ENCODE peak calls at places on chromosomes 11 and 22, in seven cellular contexts. N is transverse colon, K is psoas muscle, R is epithelial cell of proximal tubule, M is adrenal gland, H is kidney epithelial cell, I is cardiac muscle cell. C is an unnamed sample.

GRCh38 chr11:609355-609811 is 6.4 kb downstream of the IRF7 start:
- DNase-seq in N (no peak), K (no peak), R (no peak), M (no peak), H (no peak), I (no peak), C (no peak)

GRCh38 chr11:126862664-126863247 is 137.8 kb downstream of the KIRREL3 start:
- DNase-seq in N (no peak), K (no peak), R (no peak), M (no peak), H (no peak), I (peak), C (no peak)

GRCh38 chr11:17229481-17230152 is 21.8 kb upstream of the PIK3C2A start:
- DNase-seq in N (no peak), K (no peak), R (no peak), M (no peak), H (no peak), I (no peak), C (peak)

GRCh38 chr11:33172996-33173395 is 11.7 kb upstream of the CSTF3 start:
- DNase-seq in N (no peak), K (peak), R (no peak), M (peak), H (no peak), I (peak), C (peak)

GRCh38 chr11:97995874-97996273 is 1024.9 kb upstream of the CNTN5 start:
- DNase-seq in N (no peak), K (no peak), R (no peak), M (no peak), H (no peak), I (no peak), C (no peak)

GRCh38 chr11:78649361-78650215 is 74.9 kb upstream of the NARS2 start:
- DNase-seq in N (no peak), K (no peak), R (no peak), M (no peak), H (no peak), I (no peak), C (no peak)

GRCh38 chr11:56855217-56855616 is 106.7 kb upstream of the OR9G4 start:
- DNase-seq in N (peak), K (no peak), R (no peak), M (no peak), H (no peak), I (no peak), C (no peak)

GRCh38 chr11:130512662-130513061 is 64.2 kb downstream of the ADAMTS15 start:
- DNase-seq in N (no peak), K (no peak), R (no peak), M (no peak), H (no peak), I (no peak), C (no peak)

GRCh38 chr22:47093720-47094119 is 331.3 kb downstream of the TBC1D22A start:
- DNase-seq in N (no peak), K (no peak), R (no peak), M (no peak), H (no peak), I (no peak), C (no peak)

GRCh38 chr11:1691878-1692707 is 4.9 kb upstream of the KRTAP5-6 start:
- DNase-seq in N (no peak), K (no peak), R (no peak), M (no peak), H (no peak), I (no peak), C (no peak)

GRCh38 chr11:122317337-122317736 is 201.3 kb upstream of the BLID start:
- DNase-seq in N (no peak), K (no peak), R (no peak), M (peak), H (no peak), I (no peak), C (peak)

GRCh38 chr11:492416-493226 is 14.4 kb downstream of the RNH1 start:
- DNase-seq in N (no peak), K (peak), R (no peak), M (no peak), H (peak), I (no peak), C (peak)

GRCh38 chr11:106137061-106137460 is 59.6 kb downstream of the AASDHPPT start:
- DNase-seq in N (no peak), K (no peak), R (no peak), M (no peak), H (no peak), I (no peak), C (peak)

GRCh38 chr11:102912482-102912830 is 37.7 kb upstream of the MMP12 start:
- DNase-seq in N (no peak), K (no peak), R (no peak), M (no peak), H (no peak), I (no peak), C (no peak)

GRCh38 chr22:46107089-46107664 is 43.1 kb upstream of the PPARA start:
- DNase-seq in N (peak), K (peak), R (no peak), M (peak), H (no peak), I (no peak), C (peak)

GRCh38 chr11:90204832-90205646 is 17.8 kb downstream of the CHORDC1 start:
- DNase-seq in N (no peak), K (no peak), R (no peak), M (peak), H (no peak), I (peak), C (peak)

GRCh38 chr11:67117667-67118058 is 1.4 kb upstream of the KDM2A start:
- DNase-seq in N (peak), K (peak), R (no peak), M (peak), H (no peak), I (no peak), C (peak)

GRCh38 chr22:19052941-19053551 is 69.2 kb downstream of the DGCR2 start:
- DNase-seq in N (no peak), K (no peak), R (no peak), M (no peak), H (no peak), I (no peak), C (no peak)

GRCh38 chr11:104650234-104650633 is 248.0 kb downstream of the CASP12 start:
- DNase-seq in N (no peak), K (no peak), R (no peak), M (no peak), H (no peak), I (no peak), C (no peak)

GRCh38 chr22:19524170-19525115 is at the start of gene CLDN5:
- DNase-seq in N (no peak), K (peak), R (no peak), M (peak), H (no peak), I (peak), C (peak)

GRCh38 chr22:41009222-41009948 is 58.2 kb downstream of the RBX1 start:
- DNase-seq in N (no peak), K (no peak), R (no peak), M (no peak), H (no peak), I (no peak), C (peak)

GRCh38 chr11:57311109-57311936 is 13.4 kb downstream of the TNKS1BP1 start:
- DNase-seq in N (peak), K (peak), R (peak), M (peak), H (peak), I (peak), C (peak)

GRCh38 chr11:69890476-69890875 is 71.3 kb upstream of the FGF3 start:
- DNase-seq in N (no peak), K (no peak), R (no peak), M (no peak), H (no peak), I (no peak), C (no peak)

GRCh38 chr11:79956061-79956460 is 515.2 kb upstream of the TENM4 start:
- DNase-seq in N (no peak), K (no peak), R (no peak), M (no peak), H (no peak), I (no peak), C (no peak)

GRCh38 chr11:34788642-34789041 is 127.5 kb downstream of the APIP start:
- DNase-seq in N (no peak), K (no peak), R (no peak), M (no peak), H (no peak), I (no peak), C (no peak)

GRCh38 chr22:41092847-41093371 is 517 bp downstream of the EP300 start:
- DNase-seq in N (peak), K (peak), R (no peak), M (peak), H (no peak), I (peak), C (peak)

GRCh38 chr11:28822596-28822995 is 714.4 kb downstream of the METTL15 start:
- DNase-seq in N (no peak), K (no peak), R (no peak), M (no peak), H (no peak), I (no peak), C (no peak)

GRCh38 chr22:40709752-40710413 is 30.6 kb downstream of the MCHR1 start:
- DNase-seq in N (peak), K (no peak), R (no peak), M (peak), H (no peak), I (no peak), C (no peak)

GRCh38 chr11:61966673-61967176 is 709 bp downstream of the FTH1 start:
- DNase-seq in N (no peak), K (no peak), R (no peak), M (peak), H (no peak), I (peak), C (no peak)

GRCh38 chr11:45093761-45094455 is 52.5 kb upstream of the PRDM11 start:
- DNase-seq in N (no peak), K (no peak), R (no peak), M (no peak), H (no peak), I (no peak), C (no peak)

GRCh38 chr11:102194257-102194656 is 84.0 kb downstream of the YAP1 start:
- DNase-seq in N (no peak), K (no peak), R (no peak), M (no peak), H (no peak), I (no peak), C (no peak)

GRCh38 chr11:33065445-33066178 is 26.2 kb downstream of the TCP11L1 start:
- DNase-seq in N (peak), K (peak), R (no peak), M (peak), H (peak), I (peak), C (peak)

GRCh38 chr11:130431806-130432205 is 3.4 kb upstream of the ADAMTS8 start:
- DNase-seq in N (no peak), K (no peak), R (no peak), M (no peak), H (no peak), I (no peak), C (no peak)

GRCh38 chr11:68436985-68437926 is 23.3 kb upstream of the PPP6R3 start:
- DNase-seq in N (no peak), K (no peak), R (no peak), M (peak), H (no peak), I (no peak), C (peak)

GRCh38 chr22:34437140-34437539 is 516.9 kb upstream of the LARGE1 start:
- DNase-seq in N (no peak), K (no peak), R (no peak), M (no peak), H (no peak), I (no peak), C (no peak)

GRCh38 chr11:19328586-19329311 is 88.0 kb upstream of the E2F8 start:
- DNase-seq in N (no peak), K (no peak), R (no peak), M (no peak), H (no peak), I (no peak), C (no peak)

GRCh38 chr11:19329910-19330309 is 89.2 kb upstream of the E2F8 start:
- DNase-seq in N (no peak), K (no peak), R (no peak), M (no peak), H (no peak), I (no peak), C (no peak)

GRCh38 chr11:19323502-19323901 is 82.8 kb upstream of the E2F8 start:
- DNase-seq in N (no peak), K (no peak), R (no peak), M (no peak), H (no peak), I (no peak), C (peak)

GRCh38 chr11:19327280-19327679 is 86.5 kb upstream of the E2F8 start:
- DNase-seq in N (no peak), K (no peak), R (no peak), M (no peak), H (no peak), I (no peak), C (no peak)

DNA sequence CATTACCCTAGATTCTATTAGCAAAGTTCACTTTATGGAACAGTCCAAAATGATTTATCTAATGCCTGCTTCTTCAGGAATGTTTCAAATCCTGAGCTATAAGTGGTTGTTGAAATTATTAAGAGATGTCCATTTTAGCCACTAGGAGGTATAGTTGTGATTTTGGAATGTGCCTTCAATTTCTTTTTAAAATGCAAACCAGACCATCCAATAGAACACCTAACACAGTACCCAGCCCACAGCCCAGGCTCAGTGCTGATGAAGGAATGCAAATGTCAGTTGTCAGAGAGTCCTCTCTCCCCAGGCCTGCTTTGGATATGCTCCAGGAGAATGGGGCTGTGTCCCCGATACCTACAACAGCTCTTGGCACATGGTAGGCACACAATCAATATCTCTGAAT is 85.8 kb upstream of the E2F8 start:
- DNase-seq in N (no peak), K (no peak), R (no peak), M (no peak), H (no peak), I (no peak), C (peak)
- TF ChIP-seq CTCF in N (no peak), K (no peak), R (peak), M (peak), H (no peak), I (peak), C (peak)

DNA sequence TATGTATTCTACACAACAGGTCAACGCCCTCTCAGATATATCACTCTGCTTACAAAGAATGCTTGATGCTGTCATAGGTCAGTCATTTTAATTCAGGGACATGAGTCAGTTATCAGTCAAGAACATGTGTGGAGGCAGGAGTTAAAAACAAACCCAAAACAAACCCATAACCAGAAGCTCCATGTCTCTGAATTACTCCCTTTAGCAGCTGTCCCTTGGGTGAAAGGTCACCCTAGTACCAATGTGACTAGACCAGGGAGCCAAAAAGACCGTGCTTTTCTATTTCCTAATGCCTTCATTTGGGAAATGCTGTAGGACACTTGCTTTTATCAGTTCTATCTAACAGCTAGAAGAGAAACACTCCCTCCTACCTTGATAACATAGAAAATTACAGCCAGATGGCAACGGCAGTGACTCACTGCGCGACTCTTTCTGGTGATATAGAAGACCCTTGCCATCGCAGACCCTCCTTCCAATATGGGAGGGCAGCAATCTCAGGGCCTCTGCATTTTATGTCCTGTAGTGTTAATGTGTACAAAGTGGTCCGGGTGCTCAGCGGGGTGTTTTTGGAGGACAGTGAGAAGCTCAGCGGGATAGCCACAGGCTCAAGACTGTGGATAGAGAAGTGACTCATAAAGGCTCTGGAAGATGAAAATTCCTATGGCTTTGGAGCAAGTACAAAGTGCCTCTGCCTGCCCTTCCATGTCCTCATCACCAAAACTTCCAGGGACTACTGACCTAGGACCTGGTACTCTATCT is 24.8 kb downstream of the APOL5 start:
- DNase-seq in N (no peak), K (no peak), R (no peak), M (no peak), H (peak), I (no peak), C (peak)
- H3K4me3 ChIP-seq in N (no peak), K (no peak), R (no peak), M (no peak), H (no peak), I (no peak), C (no peak)

DNA sequence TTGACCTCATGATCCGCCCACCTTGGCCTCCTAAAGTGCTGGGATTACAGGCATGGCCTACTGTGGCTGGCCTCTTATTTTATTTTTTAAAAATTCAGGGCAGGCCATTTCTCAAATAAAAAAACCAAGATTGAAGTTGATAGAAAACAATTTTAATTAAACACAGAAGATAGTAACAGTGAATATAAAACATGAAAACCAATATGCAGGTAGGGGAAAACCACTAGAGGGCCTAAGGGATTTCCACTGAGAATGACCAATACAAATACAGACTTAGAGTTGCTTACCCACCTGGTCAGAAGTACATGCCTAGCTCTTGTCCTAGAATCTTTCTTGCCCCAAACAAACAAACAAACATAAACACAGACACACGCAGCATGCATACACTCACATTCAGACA is 1.7 kb upstream of the RTCB start:
- DNase-seq in N (no peak), K (no peak), R (no peak), M (no peak), H (no peak), I (peak), C (peak)
- TF ChIP-seq CTCF in N (no peak), K (no peak), R (peak), M (no peak), H (peak), I (peak), C (peak)

GRCh38 chr11:66089067-66089466 is 19.0 kb downstream of the PACS1 start:
- DNase-seq in N (no peak), K (no peak), R (no peak), M (no peak), H (no peak), I (no peak), C (no peak)
- H3K4me3 ChIP-seq in N (no peak), K (no peak), R (no peak), M (no peak), H (no peak), I (no peak), C (no peak)

DNA sequence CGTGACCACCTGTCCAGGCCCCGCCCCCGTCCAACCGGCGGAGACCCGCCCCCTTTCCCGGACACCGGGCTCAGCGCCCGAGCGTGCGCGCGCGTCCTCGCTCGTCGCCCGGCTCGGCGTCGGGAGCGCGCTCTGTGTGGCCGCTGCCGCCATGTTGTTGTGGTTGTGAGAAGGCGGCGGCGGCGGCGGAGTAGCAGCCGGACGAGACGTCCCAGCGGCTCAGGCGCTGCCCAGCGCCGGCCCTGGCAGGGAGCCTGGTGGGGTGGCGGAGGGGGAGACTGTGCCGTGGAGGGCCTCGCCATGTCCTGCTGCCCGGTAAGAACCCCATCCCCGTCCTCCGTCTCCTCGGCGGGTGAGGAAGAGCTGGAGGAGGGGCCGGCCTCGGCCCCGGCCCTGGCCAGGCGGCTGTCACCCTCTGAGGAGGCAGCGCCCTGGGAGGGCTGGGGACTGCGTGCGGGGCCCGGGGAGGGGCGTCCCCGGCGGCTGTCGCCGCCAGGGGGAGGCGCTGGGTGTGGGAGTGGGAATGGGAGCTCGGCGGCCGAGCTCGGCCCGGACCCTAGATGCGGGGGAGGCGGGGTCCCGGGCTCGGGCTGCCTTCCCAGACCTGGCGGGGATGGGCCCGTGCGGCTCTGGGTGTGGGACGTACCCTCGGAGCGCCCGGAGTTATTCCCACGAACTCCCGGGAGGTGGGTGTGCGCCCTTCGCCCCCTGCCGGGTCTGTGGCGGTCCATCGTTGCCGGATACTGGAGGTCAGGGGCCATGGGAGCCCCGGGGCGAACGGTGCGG is at the start of gene MTMR3:
- DNase-seq in N (peak), K (peak), R (no peak), M (peak), H (no peak), I (peak), C (peak)
- TF ChIP-seq CTCF in N (peak), K (peak), R (peak), M (peak), H (peak), I (peak), C (peak)

GRCh38 chr11:64892411-64892831 is 14.0 kb upstream of the EHD1 start:
- DNase-seq in N (peak), K (no peak), R (no peak), M (no peak), H (no peak), I (no peak), C (no peak)
- H3K4me3 ChIP-seq in N (peak), K (no peak), R (peak), M (no peak), H (no peak), I (no peak), C (no peak)

GRCh38 chr11:10401275-10401674 is 53.8 kb upstream of the AMPD3 start:
- DNase-seq in N (no peak), K (no peak), R (no peak), M (peak), H (no peak), I (no peak), C (no peak)
- TF ChIP-seq CTCF in N (no peak), K (no peak), R (no peak), M (no peak), H (no peak), I (peak), C (no peak)

DNA sequence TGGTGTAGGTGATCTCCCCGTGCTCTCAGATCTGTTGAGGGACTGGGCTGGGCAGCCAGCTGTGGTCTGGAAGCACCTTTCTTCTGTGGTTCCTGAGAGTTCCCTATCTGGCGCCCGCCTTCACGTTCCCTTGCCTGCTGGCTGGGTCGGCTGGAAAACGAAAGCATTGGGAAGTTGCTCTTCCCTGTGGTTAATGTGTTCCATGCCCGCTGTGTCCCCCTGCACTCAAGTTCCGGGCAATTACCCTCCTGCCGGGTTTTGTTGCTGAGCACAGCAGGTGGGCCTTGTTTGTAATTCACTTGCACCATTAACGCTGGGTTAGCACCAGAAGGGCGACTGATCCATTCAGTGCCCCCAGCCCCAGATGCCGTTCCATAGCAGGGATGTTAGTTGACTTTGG is 134.1 kb downstream of the GRIK4 start:
- DNase-seq in N (no peak), K (no peak), R (no peak), M (no peak), H (peak), I (no peak), C (no peak)
- H3K4me3 ChIP-seq in N (no peak), K (no peak), R (peak), M (no peak), H (no peak), I (no peak), C (no peak)

C was measured in foreskin fibroblast.